ENCODE peak calls at places on chromosomes 1 and 21, in seven cellular contexts. K is HFF-Myc, H is IMR-90, T is left ventricle myocardium inferior, I is AG10803, S is thoracic aorta, R is mucosa of descending colon. E is an unnamed sample.

GRCh38 chr1:27353629-27354028 is 11.8 kb downstream of the SYTL1 start:
- DNase-seq in T (no peak), K (no peak), I (no peak), R (no peak), S (no peak), H (no peak), E (no peak)

GRCh38 chr1:228031276-228031995 is 24.6 kb downstream of the WNT3A start:
- DNase-seq in I (no peak), K (no peak), T (peak; percentile 7), S (no peak), H (no peak), R (no peak), E (no peak)

GRCh38 chr1:199422206-199422605 is 605.3 kb upstream of the NR5A2 start:
- DNase-seq in S (no peak), H (peak; percentile 55), K (peak; percentile 7), I (peak; percentile 50), T (no peak), R (no peak), E (peak; percentile 34)

GRCh38 chr1:101205457-101205856 is 31.4 kb upstream of the S1PR1 start:
- DNase-seq in H (no peak), I (no peak), R (no peak), T (no peak), K (no peak), S (no peak), E (no peak)

GRCh38 chr1:6275826-6276764 is 15.2 kb upstream of the GPR153 start:
- DNase-seq in I (peak; percentile 84), T (peak; percentile 72), K (peak; percentile 87), R (peak; percentile 63), H (peak; percentile 90), S (no peak), E (peak; percentile 82)

GRCh38 chr1:59752556-59753412 is 62.0 kb upstream of the HOOK1 start:
- DNase-seq in S (no peak), I (no peak), T (no peak), H (no peak), K (no peak), R (no peak), E (no peak)

GRCh38 chr1:208942394-208942793 is 641.1 kb upstream of the CAMK1G start:
- DNase-seq in T (no peak), H (no peak), S (no peak), R (no peak), I (no peak), K (no peak), E (no peak)

GRCh38 chr1:24725209-24725651 is 20.0 kb upstream of the CLIC4 start:
- DNase-seq in R (no peak), S (no peak), H (peak; percentile 54), T (no peak), K (no peak), I (no peak), E (no peak)

GRCh38 chr21:40512590-40512989 is 334.4 kb downstream of the DSCAM start:
- DNase-seq in K (no peak), S (no peak), T (no peak), H (no peak), I (no peak), R (no peak), E (no peak)

GRCh38 chr1:82492168-82492567 is 691.4 kb downstream of the ADGRL2 start:
- DNase-seq in H (no peak), K (no peak), I (no peak), S (no peak), R (no peak), T (no peak), E (no peak)

GRCh38 chr1:166026143-166026542 is 140.7 kb downstream of the FAM78B start:
- DNase-seq in T (no peak), R (no peak), H (no peak), I (no peak), S (no peak), K (no peak), E (no peak)

DNA sequence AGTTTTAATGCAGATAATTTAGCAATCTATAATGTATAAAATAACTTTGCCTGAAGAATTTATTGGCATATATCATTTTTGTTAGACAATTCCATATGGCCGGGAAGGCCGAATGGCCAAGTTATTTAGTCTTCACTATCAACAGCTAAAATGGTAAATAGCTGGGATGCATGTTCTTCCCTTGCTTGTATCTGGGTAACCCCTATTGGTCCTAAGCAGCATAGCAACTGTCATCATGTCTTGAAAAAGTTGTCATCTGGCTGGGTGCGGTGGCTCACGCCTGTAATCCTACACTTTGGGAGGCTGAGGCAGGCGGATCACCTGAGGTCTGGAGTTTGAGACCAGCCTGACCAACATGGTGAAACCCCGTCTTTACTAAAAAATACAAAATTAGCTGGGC is 340.0 kb upstream of the DPYD start:
- DNase-seq in I (no peak), K (no peak), R (no peak), T (no peak), S (no peak), H (no peak), E (no peak)
- TF ChIP-seq CTCF in I (peak; percentile 4), K (no peak), R (no peak), T (no peak), S (no peak), H (no peak), E (no peak)

GRCh38 chr1:156656779-156657160 is 14.9 kb downstream of the BCAN start:
- DNase-seq in H (no peak), K (no peak), S (no peak), I (no peak), T (no peak), R (no peak), E (peak; percentile 28)
- H3K4me3 ChIP-seq in H (no peak overlapping the region), K (peak overlapping the region; percentile 17), S (peak overlapping the region; percentile 67), I (peak overlapping the region; percentile 35), T (peak overlapping the region; percentile 56), R (no peak overlapping the region), E (peak overlapping the region; percentile 27)

GRCh38 chr1:33049381-33049780 is 12.7 kb upstream of the AK2 start:
- DNase-seq in S (no peak), I (no peak), T (no peak), K (no peak), H (no peak), R (no peak), E (no peak)

GRCh38 chr1:33048426-33048825 is 11.7 kb upstream of the AK2 start:
- DNase-seq in I (no peak), R (no peak), T (no peak), S (no peak), H (no peak), K (no peak), E (no peak)

GRCh38 chr1:33047290-33047689 is 10.6 kb upstream of the AK2 start:
- DNase-seq in H (no peak), I (no peak), K (no peak), R (no peak), S (no peak), T (no peak), E (no peak)

GRCh38 chr1:33047839-33048305 is 11.2 kb upstream of the AK2 start:
- DNase-seq in I (peak; percentile 75), H (peak; percentile 44), K (no peak), S (no peak), T (no peak), R (no peak), E (peak; percentile 35)

GRCh38 chr1:33050221-33051076 is 13.8 kb upstream of the AK2 start:
- DNase-seq in H (peak; percentile 86), R (no peak), S (no peak), K (peak; percentile 63), I (peak; percentile 95), T (no peak), E (peak; percentile 90)
- TF ChIP-seq CTCF in H (no peak), R (no peak), S (no peak), K (no peak), I (no peak), T (no peak), E (peak; percentile 10)

GRCh38 chr1:29679316-29679715 is 443.0 kb downstream of the PTPRU start:
- DNase-seq in K (no peak), S (no peak), R (no peak), H (no peak), I (no peak), T (no peak), E (no peak)
- H3K4me3 ChIP-seq in K (no peak overlapping the region), S (no peak overlapping the region), R (no peak overlapping the region), H (no peak overlapping the region), I (no peak overlapping the region), T (no peak overlapping the region), E (no peak overlapping the region)

GRCh38 chr1:43974443-43975248 is at the start of gene ATP6V0B:
- DNase-seq in H (peak; percentile 89), T (peak; percentile 98), K (peak; percentile 75), I (peak; percentile 90), R (peak; percentile 98), S (peak; percentile 91), E (peak; percentile 90)
- TF ChIP-seq CTCF in H (peak; percentile 23), T (peak; percentile 36), K (no peak), I (peak; percentile 14), R (no peak), S (no peak), E (no peak)

DNA sequence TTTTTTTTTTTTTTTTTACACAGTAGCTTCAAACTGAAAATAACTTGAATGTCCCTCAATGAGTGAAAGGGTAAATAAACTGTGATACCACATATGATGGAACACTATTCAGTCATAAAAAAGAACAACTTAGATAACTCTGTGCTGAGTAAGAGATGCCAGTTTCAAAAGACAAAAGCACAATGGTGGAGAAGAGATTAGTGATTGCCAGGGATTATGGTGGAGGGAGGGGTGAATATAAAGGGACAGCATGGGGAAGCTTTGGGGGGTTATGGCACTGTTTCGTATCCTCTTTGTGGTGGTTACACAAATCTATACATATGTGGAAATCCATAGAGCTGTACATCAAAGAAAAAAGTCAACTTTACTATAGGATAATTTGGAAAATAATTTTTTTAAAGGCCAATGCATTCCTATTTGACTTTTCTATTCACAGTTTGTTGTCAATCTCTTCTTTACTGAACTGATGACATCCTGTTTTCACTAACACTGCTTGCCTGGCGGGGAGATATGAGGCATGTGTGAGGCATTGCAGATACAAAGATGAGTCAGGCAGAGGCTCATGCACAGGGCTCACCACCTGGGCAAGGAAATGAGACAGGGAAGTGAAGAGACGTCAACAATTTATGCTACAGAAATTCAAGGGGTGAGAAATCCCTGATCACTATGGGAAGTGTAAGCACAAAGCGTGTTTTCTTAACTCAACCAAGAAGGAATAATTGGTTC is 302.7 kb downstream of the DUSP10 start:
- DNase-seq in R (no peak), K (no peak), S (no peak), I (peak; percentile 73), T (no peak), H (peak; percentile 96), E (peak; percentile 93)
- H3K4me3 ChIP-seq in R (no peak overlapping the region), K (no peak overlapping the region), S (no peak overlapping the region), I (no peak overlapping the region), T (no peak overlapping the region), H (no peak overlapping the region), E (no peak overlapping the region)

GRCh38 chr1:119448112-119448511 is 33.2 kb downstream of the HSD3B2 start:
- DNase-seq in K (no peak), S (no peak), T (no peak), I (no peak), R (no peak), H (no peak), E (no peak)
- TF ChIP-seq CTCF in K (peak; percentile 18), S (no peak), T (no peak), I (no peak), R (no peak), H (no peak), E (peak; percentile 28)